ENCODE peak calls at places on chromosomes 7 and 10, in four cellular contexts. M is activated CD8-positive, alpha-beta memory T cell treated with anti-CD3 and anti-CD28 coated beads, Interleukin-2, amount 50 U/mL, for 48 hours; A is NAMALWA; K is lower lobe of right lung. L is an unnamed sample.

GRCh38 chr10:69574571-69574978 is 1.4 kb upstream of the NEUROG3 start:
- DNase-seq in A (no peak), K (no peak), M (no peak), L (no peak)

GRCh38 chr7:74025146-74025545 is 2.8 kb upstream of the ELN start:
- DNase-seq in K (no peak), M (no peak), A (no peak), L (no peak)

GRCh38 chr10:30256084-30256483 is 93.0 kb downstream of the MTPAP start:
- DNase-seq in A (no peak), K (no peak), M (no peak), L (no peak)

GRCh38 chr10:91006752-91007346 is 86.0 kb upstream of the ANKRD1 start:
- DNase-seq in A (peak; percentile 48), M (no peak), K (no peak), L (peak; percentile 20)

GRCh38 chr10:29529146-29529545 is 105.6 kb downstream of the SVIL start:
- DNase-seq in M (no peak), A (no peak), K (no peak), L (no peak)

GRCh38 chr7:116977172-116977571 is 23.9 kb downstream of the ST7 start:
- DNase-seq in K (no peak), A (no peak), M (no peak), L (no peak)

GRCh38 chr7:157623556-157623955 is 286.8 kb downstream of the DNAJB6 start:
- DNase-seq in M (no peak), K (no peak), A (no peak), L (no peak)

GRCh38 chr10:118907051-118907450 is 122.5 kb upstream of the NANOS1 start:
- DNase-seq in M (no peak), K (no peak), A (no peak), L (no peak)

GRCh38 chr10:36188461-36188860 is 546.4 kb upstream of the FZD8 start:
- DNase-seq in M (no peak), K (no peak), A (no peak), L (no peak)

GRCh38 chr7:157551325-157552070 is 214.7 kb downstream of the DNAJB6 start:
- DNase-seq in K (no peak), A (no peak), M (no peak), L (no peak)

GRCh38 chr7:70154521-70155180 is 556.4 kb downstream of the AUTS2 start:
- DNase-seq in K (no peak), A (no peak), M (no peak), L (no peak)

GRCh38 chr7:150356265-150356897 is 12.2 kb upstream of the REPIN1 start:
- DNase-seq in A (peak; percentile 91), M (no peak), K (no peak), L (no peak)

GRCh38 chr10:76086571-76087260 is 655.3 kb downstream of the LRMDA start:
- DNase-seq in M (no peak), K (no peak), A (peak; percentile 7), L (no peak)

GRCh38 chr10:52326382-52326781 is 12.3 kb downstream of the DKK1 start:
- DNase-seq in A (peak; percentile 18), K (no peak), M (no peak), L (no peak)

GRCh38 chr10:132446661-132447445 is 49.9 kb downstream of the PWWP2B start:
- DNase-seq in K (peak; percentile 88), M (peak; percentile 85), A (peak; percentile 86), L (peak; percentile 67)

GRCh38 chr7:27154901-27155815 is 1.3 kb downstream of the HOXA7 start:
- DNase-seq in M (peak; percentile 66), A (no peak), K (no peak), L (no peak)

GRCh38 chr10:107085661-107086525 is 78.6 kb downstream of the SORCS1 start:
- DNase-seq in K (no peak), M (no peak), A (no peak), L (no peak)

GRCh38 chr7:83456413-83456812 is 192.5 kb downstream of the SEMA3E start:
- DNase-seq in K (no peak), M (no peak), A (no peak), L (no peak)

GRCh38 chr10:101031128-101031795 is at the start of the genes PDZD7 and SFXN3:
- DNase-seq in K (peak; percentile 98), M (peak; percentile 98), A (peak; percentile 92), L (peak; percentile 98)

GRCh38 chr10:102945989-102946388 is 27.9 kb downstream of the CNNM2 start:
- DNase-seq in A (no peak), M (no peak), K (no peak), L (no peak)